ENCODE peak calls at places on chromosomes 5 and 9, in five cellular contexts. Q is neural progenitor cell, T is upper lobe of left lung, V is MM.1S, W is endothelial cell of umbilical vein. D is an unnamed sample.

GRCh38 chr5:1760656-1761452 is 38.8 kb downstream of the MRPL36 start:
- DNase-seq in Q (no peak), T (peak), V (no peak), W (no peak), D (no peak)

GRCh38 chr9:6902423-6902822 is 144.7 kb downstream of the KDM4C start:
- DNase-seq in Q (no peak), T (no peak), V (no peak), W (peak), D (no peak)

GRCh38 chr9:3528466-3528865 is 2.7 kb upstream of the RFX3 start:
- DNase-seq in Q (no peak), T (no peak), V (no peak), W (no peak), D (no peak)

GRCh38 chr9:132961002-132961401 is 16.6 kb upstream of the TSC1 start:
- DNase-seq in Q (no peak), T (no peak), V (no peak), W (no peak), D (no peak)

GRCh38 chr9:4810565-4810964 is 17.8 kb downstream of the RCL1 start:
- DNase-seq in Q (no peak), T (no peak), V (no peak), W (no peak), D (no peak)

GRCh38 chr5:126514159-126515141 is 80.6 kb downstream of the ALDH7A1 start:
- DNase-seq in Q (no peak), T (no peak), V (no peak), W (no peak), D (no peak)

GRCh38 chr5:139795074-139796001 is at the start of gene PSD2:
- DNase-seq in Q (peak), T (no peak), V (peak), W (no peak), D (no peak)

GRCh38 chr9:115022760-115023434 is 92.5 kb upstream of the TNFSF8 start:
- DNase-seq in Q (no peak), T (no peak), V (no peak), W (no peak), D (no peak)

GRCh38 chr5:1299511-1299850 is 4.6 kb upstream of the TERT start:
- DNase-seq in Q (no peak), T (no peak), V (no peak), W (no peak), D (no peak)

GRCh38 chr5:40680741-40681350 is 1.1 kb downstream of the PTGER4 start:
- DNase-seq in Q (peak), T (peak), V (no peak), W (peak), D (peak)

GRCh38 chr5:37272564-37272963 is 23.4 kb upstream of the CPLANE1 start:
- DNase-seq in Q (no peak), T (peak), V (no peak), W (no peak), D (no peak)

GRCh38 chr9:136521541-136521940 is 24.3 kb downstream of the NOTCH1 start:
- DNase-seq in Q (no peak), T (peak), V (no peak), W (no peak), D (no peak)

GRCh38 chr5:141338538-141339306 is at the start of gene PCDHGA2:
- DNase-seq in Q (peak), T (no peak), V (peak), W (peak), D (no peak)

GRCh38 chr9:98767196-98767595 is 29.2 kb downstream of the ANKS6 start:
- DNase-seq in Q (no peak), T (no peak), V (no peak), W (no peak), D (no peak)

GRCh38 chr5:919356-920000 is 26.8 kb downstream of the TRIP13 start:
- DNase-seq in Q (no peak), T (no peak), V (no peak), W (no peak), D (no peak)

GRCh38 chr5:80198399-80198798 is 57.4 kb downstream of the SERINC5 start:
- DNase-seq in Q (no peak), T (peak), V (no peak), W (no peak), D (no peak)

GRCh38 chr9:129320575-129321311 is 142.7 kb upstream of the IER5L start:
- DNase-seq in Q (peak), T (peak), V (peak), W (peak), D (no peak)

GRCh38 chr5:143395638-143396352 is 7.7 kb downstream of the NR3C1 start:
- DNase-seq in Q (no peak), T (no peak), V (peak), W (no peak), D (no peak)

GRCh38 chr9:86741311-86742215 is 205.7 kb downstream of the GAS1 start:
- DNase-seq in Q (no peak), T (no peak), V (no peak), W (no peak), D (no peak)

GRCh38 chr5:31809037-31809910 is 170.3 kb downstream of the PDZD2 start:
- DNase-seq in Q (peak), T (peak), V (peak), W (peak), D (no peak)

GRCh38 chr5:91141642-91142041 is 241.5 kb downstream of the ARRDC3 start:
- DNase-seq in Q (peak), T (no peak), V (no peak), W (no peak), D (no peak)

GRCh38 chr5:1097381-1097893 is 14.4 kb downstream of the SLC12A7 start:
- DNase-seq in Q (no peak), T (no peak), V (no peak), W (no peak), D (no peak)

GRCh38 chr9:106479679-106480078 is 383.3 kb upstream of the ZNF462 start:
- DNase-seq in Q (no peak), T (no peak), V (no peak), W (no peak), D (no peak)

GRCh38 chr9:125650271-125650737 is 56.7 kb downstream of the MAPKAP1 start:
- DNase-seq in Q (no peak), T (no peak), V (no peak), W (peak), D (no peak)

GRCh38 chr5:38443390-38443789 is 113.1 kb downstream of the LIFR start:
- DNase-seq in Q (no peak), T (no peak), V (no peak), W (no peak), D (no peak)

GRCh38 chr5:38448553-38449350 is 107.7 kb downstream of the LIFR start:
- DNase-seq in Q (no peak), T (no peak), V (no peak), W (no peak), D (no peak)

GRCh38 chr5:38446029-38446522 is 110.4 kb downstream of the LIFR start:
- DNase-seq in Q (no peak), T (no peak), V (no peak), W (no peak), D (no peak)

GRCh38 chr5:38447786-38448185 is 108.7 kb downstream of the LIFR start:
- DNase-seq in Q (no peak), T (no peak), V (no peak), W (no peak), D (no peak)

GRCh38 chr5:38445374-38446028 is 110.9 kb downstream of the LIFR start:
- DNase-seq in Q (no peak), T (peak), V (no peak), W (peak), D (no peak)
- H3K4me3 ChIP-seq in Q (no peak), T (peak), V (no peak), W (no peak), D (no peak)

GRCh38 chr9:91771864-91772263 is 178.2 kb downstream of the ROR2 start:
- DNase-seq in Q (no peak), T (no peak), V (no peak), W (no peak), D (no peak)
- H3K4me3 ChIP-seq in Q (no peak), T (no peak), V (no peak), W (no peak), D (no peak)

GRCh38 chr9:116152390-116152789 is 1.2 kb upstream of the PAPPA start:
- DNase-seq in Q (no peak), T (no peak), V (peak), W (no peak), D (no peak)

GRCh38 chr9:116153765-116154333 is at the start of gene PAPPA:
- DNase-seq in Q (no peak), T (no peak), V (no peak), W (no peak), D (no peak)

GRCh38 chr9:116154334-116154975 is 864 bp downstream of the PAPPA start:
- DNase-seq in Q (peak), T (no peak), V (peak), W (no peak), D (no peak)

GRCh38 chr9:116151966-116152381 is 1.6 kb upstream of the PAPPA start:
- DNase-seq in Q (no peak), T (no peak), V (no peak), W (peak), D (no peak)

GRCh38 chr9:116152941-116153764 is 438 bp upstream of the PAPPA start:
- DNase-seq in Q (peak), T (no peak), V (no peak), W (no peak), D (no peak)
- H3K4me3 ChIP-seq in Q (peak), T (peak), V (no peak), W (no peak), D (peak)

GRCh38 chr5:78735834-78736463 is 87.4 kb upstream of the LHFPL2 start:
- DNase-seq in Q (no peak), T (no peak), V (no peak), W (no peak), D (no peak)
- H3K4me3 ChIP-seq in Q (no peak), T (no peak), V (no peak), W (no peak), D (no peak)

D was measured in esophagus squamous epithelium.